ENCODE peak calls at places on chromosome 1, in eight cellular contexts. One of them, this sample, is unnamed.

GRCh38 chr1:110262846-110263631 is 52.9 kb downstream of the KCNC4 start:
- DNase-seq in activated CD4-positive, alpha-beta T cell treated with anti-CD3 and anti-CD28 coated beads for 4 hours: no peak
- DNase-seq in NCI-H1092 treated with DMSO at 0.1 percent for 48 hours: no peak
- DNase-seq in activated CD8-positive, alpha-beta memory T cell treated with anti-CD3 and anti-CD28 coated beads, Interleukin-2, amount 50 U/mL, for 48 hours: no peak
- DNase-seq in transverse colon: no peak
- DNase-seq in T-helper 9 cell: no peak
- DNase-seq in mesendoderm: no peak
- DNase-seq in NCI-H1105: no peak
- DNase-seq in this sample: no peak

GRCh38 chr1:170872663-170873062 is 62.7 kb upstream of the MROH9 start:
- DNase-seq in mesendoderm: no peak
- DNase-seq in T-helper 9 cell: no peak
- DNase-seq in NCI-H1092 treated with DMSO at 0.1 percent for 48 hours: no peak
- DNase-seq in transverse colon: no peak
- DNase-seq in activated CD8-positive, alpha-beta memory T cell treated with anti-CD3 and anti-CD28 coated beads, Interleukin-2, amount 50 U/mL, for 48 hours: no peak
- DNase-seq in activated CD4-positive, alpha-beta T cell treated with anti-CD3 and anti-CD28 coated beads for 4 hours: no peak
- DNase-seq in NCI-H1105: no peak
- DNase-seq in this sample: no peak

GRCh38 chr1:159924791-159925712 is at the start of gene TAGLN2:
- DNase-seq in activated CD4-positive, alpha-beta T cell treated with anti-CD3 and anti-CD28 coated beads for 4 hours: peak
- DNase-seq in activated CD8-positive, alpha-beta memory T cell treated with anti-CD3 and anti-CD28 coated beads, Interleukin-2, amount 50 U/mL, for 48 hours: peak
- DNase-seq in transverse colon: peak
- DNase-seq in NCI-H1092 treated with DMSO at 0.1 percent for 48 hours: no peak
- DNase-seq in T-helper 9 cell: peak
- DNase-seq in mesendoderm: peak
- DNase-seq in NCI-H1105: peak
- DNase-seq in this sample: peak

GRCh38 chr1:48572632-48573258 is 100.7 kb upstream of the SPATA6 start:
- DNase-seq in mesendoderm: peak
- DNase-seq in T-helper 9 cell: no peak
- DNase-seq in activated CD8-positive, alpha-beta memory T cell treated with anti-CD3 and anti-CD28 coated beads, Interleukin-2, amount 50 U/mL, for 48 hours: peak
- DNase-seq in transverse colon: peak
- DNase-seq in NCI-H1105: peak
- DNase-seq in NCI-H1092 treated with DMSO at 0.1 percent for 48 hours: peak
- DNase-seq in activated CD4-positive, alpha-beta T cell treated with anti-CD3 and anti-CD28 coated beads for 4 hours: no peak
- DNase-seq in this sample: no peak

GRCh38 chr1:175768610-175769009 is 25.2 kb upstream of the TNR start:
- DNase-seq in transverse colon: no peak
- DNase-seq in activated CD4-positive, alpha-beta T cell treated with anti-CD3 and anti-CD28 coated beads for 4 hours: no peak
- DNase-seq in NCI-H1092 treated with DMSO at 0.1 percent for 48 hours: no peak
- DNase-seq in mesendoderm: no peak
- DNase-seq in T-helper 9 cell: no peak
- DNase-seq in activated CD8-positive, alpha-beta memory T cell treated with anti-CD3 and anti-CD28 coated beads, Interleukin-2, amount 50 U/mL, for 48 hours: no peak
- DNase-seq in NCI-H1105: no peak
- DNase-seq in this sample: no peak

GRCh38 chr1:155178441-155179106 is 4.9 kb downstream of the TRIM46 start:
- DNase-seq in activated CD8-positive, alpha-beta memory T cell treated with anti-CD3 and anti-CD28 coated beads, Interleukin-2, amount 50 U/mL, for 48 hours: no peak
- DNase-seq in mesendoderm: no peak
- DNase-seq in T-helper 9 cell: no peak
- DNase-seq in activated CD4-positive, alpha-beta T cell treated with anti-CD3 and anti-CD28 coated beads for 4 hours: no peak
- DNase-seq in NCI-H1092 treated with DMSO at 0.1 percent for 48 hours: no peak
- DNase-seq in transverse colon: peak
- DNase-seq in NCI-H1105: no peak
- DNase-seq in this sample: no peak

GRCh38 chr1:192967901-192968300 is 91.3 kb downstream of the UCHL5 start:
- DNase-seq in NCI-H1105: no peak
- DNase-seq in activated CD8-positive, alpha-beta memory T cell treated with anti-CD3 and anti-CD28 coated beads, Interleukin-2, amount 50 U/mL, for 48 hours: no peak
- DNase-seq in NCI-H1092 treated with DMSO at 0.1 percent for 48 hours: no peak
- DNase-seq in activated CD4-positive, alpha-beta T cell treated with anti-CD3 and anti-CD28 coated beads for 4 hours: no peak
- DNase-seq in T-helper 9 cell: no peak
- DNase-seq in mesendoderm: peak
- DNase-seq in transverse colon: no peak
- DNase-seq in this sample: no peak

GRCh38 chr1:68131261-68131660 is 80.8 kb upstream of the DIRAS3 start:
- DNase-seq in NCI-H1105: no peak
- DNase-seq in T-helper 9 cell: no peak
- DNase-seq in activated CD8-positive, alpha-beta memory T cell treated with anti-CD3 and anti-CD28 coated beads, Interleukin-2, amount 50 U/mL, for 48 hours: no peak
- DNase-seq in mesendoderm: no peak
- DNase-seq in activated CD4-positive, alpha-beta T cell treated with anti-CD3 and anti-CD28 coated beads for 4 hours: no peak
- DNase-seq in transverse colon: no peak
- DNase-seq in NCI-H1092 treated with DMSO at 0.1 percent for 48 hours: no peak
- DNase-seq in this sample: no peak

This sample was measured in stimulated activated naive CD4-positive, alpha-beta T cell treated with Interleukin-2 at 50 U/mL for 16 hours.